ENCODE peak calls at places on chromosomes 13 and 19, in four cellular contexts. I is K562, Y is astrocyte of the spinal cord, B is GM23338. N is an unnamed sample.

GRCh38 chr13:20411638-20412342 is 113.9 kb downstream of the CRYL1 start:
- DNase-seq in I (no peak), Y (no peak), B (no peak), N (no peak)

GRCh38 chr19:47427241-47428176 is 8.2 kb upstream of the MEIS3 start:
- DNase-seq in I (peak; percentile 79), Y (peak; percentile 33), B (peak; percentile 92), N (peak; percentile 65)

GRCh38 chr19:6429419-6430221 is 3.9 kb downstream of the SLC25A41 start:
- DNase-seq in I (peak; percentile 46), Y (no peak), B (no peak), N (no peak)

GRCh38 chr13:29457299-29457698 is 138.2 kb downstream of the SLC7A1 start:
- DNase-seq in I (no peak), Y (peak; percentile 82), B (no peak), N (no peak)

GRCh38 chr19:29216021-29216420 is 3.1 kb upstream of the UQCRFS1 start:
- DNase-seq in I (no peak), Y (no peak), B (peak; percentile 24), N (no peak)

GRCh38 chr19:6417713-6418561 is 6.7 kb downstream of the KHSRP start:
- DNase-seq in I (no peak), Y (peak; percentile 13), B (peak; percentile 48), N (no peak)

GRCh38 chr19:35013820-35014754 is 14.0 kb downstream of the GRAMD1A start:
- DNase-seq in I (no peak), Y (no peak), B (no peak), N (no peak)

GRCh38 chr13:44075113-44075512 is 195.4 kb downstream of the LACC1 start:
- DNase-seq in I (no peak), Y (no peak), B (no peak), N (no peak)

GRCh38 chr19:29873024-29873800 is 61.4 kb downstream of the CCNE1 start:
- DNase-seq in I (peak; percentile 72), Y (no peak), B (peak; percentile 81), N (peak; percentile 51)

GRCh38 chr13:34842466-34842865 is 99.6 kb upstream of the NBEA start:
- DNase-seq in I (no peak), Y (no peak), B (no peak), N (no peak)

GRCh38 chr13:40993987-40994386 is 25.1 kb downstream of the ELF1 start:
- DNase-seq in I (no peak), Y (no peak), B (peak; percentile 86), N (peak; percentile 73)

GRCh38 chr19:46347572-46347883 is 641 bp downstream of the PPP5C start:
- DNase-seq in I (no peak), Y (no peak), B (no peak), N (no peak)

GRCh38 chr19:45442927-45443461 is 19.3 kb upstream of the ERCC1 start:
- DNase-seq in I (peak; percentile 85), Y (peak; percentile 41), B (peak; percentile 69), N (peak; percentile 58)

GRCh38 chr13:98664924-98665637 is 87.4 kb downstream of the SLC15A1 start:
- DNase-seq in I (no peak), Y (peak; percentile 63), B (no peak), N (no peak)

GRCh38 chr19:41335467-41335866 is 18.3 kb downstream of the TGFB1 start:
- DNase-seq in I (no peak), Y (no peak), B (no peak), N (no peak)

GRCh38 chr19:8866344-8866743 is 34.2 kb downstream of the MBD3L1 start:
- DNase-seq in I (no peak), Y (no peak), B (no peak), N (no peak)

GRCh38 chr19:16908759-16909158 is 20.0 kb downstream of the F2RL3 start:
- DNase-seq in I (no peak), Y (no peak), B (no peak), N (no peak)

GRCh38 chr13:79226938-79227337 is 179.1 kb downstream of the RBM26 start:
- DNase-seq in I (no peak), Y (no peak), B (peak; percentile 57), N (no peak)

GRCh38 chr19:38949580-38950367 is 19.0 kb downstream of the MRPS12 start:
- DNase-seq in I (no peak), Y (peak; percentile 82), B (peak; percentile 100), N (peak; percentile 85)
- H3K4me3 ChIP-seq in I (no peak overlapping the region), Y (peak overlapping the region; percentile 33), B (peak overlapping the region; percentile 78), N (peak overlapping the region; percentile 36)

GRCh38 chr13:59744747-59745394 is 418.9 kb downstream of the DIAPH3 start:
- DNase-seq in I (no peak), Y (peak; percentile 54), B (peak; percentile 28), N (no peak)

GRCh38 chr13:59746291-59746962 is 417.3 kb downstream of the DIAPH3 start:
- DNase-seq in I (no peak), Y (peak; percentile 47), B (no peak), N (no peak)

GRCh38 chr13:59743195-59743594 is 420.5 kb downstream of the DIAPH3 start:
- DNase-seq in I (peak; percentile 14), Y (no peak), B (peak; percentile 5), N (no peak)

GRCh38 chr13:59745395-59745788 is 418.3 kb downstream of the DIAPH3 start:
- DNase-seq in I (no peak), Y (peak; percentile 39), B (no peak), N (no peak)

DNA sequence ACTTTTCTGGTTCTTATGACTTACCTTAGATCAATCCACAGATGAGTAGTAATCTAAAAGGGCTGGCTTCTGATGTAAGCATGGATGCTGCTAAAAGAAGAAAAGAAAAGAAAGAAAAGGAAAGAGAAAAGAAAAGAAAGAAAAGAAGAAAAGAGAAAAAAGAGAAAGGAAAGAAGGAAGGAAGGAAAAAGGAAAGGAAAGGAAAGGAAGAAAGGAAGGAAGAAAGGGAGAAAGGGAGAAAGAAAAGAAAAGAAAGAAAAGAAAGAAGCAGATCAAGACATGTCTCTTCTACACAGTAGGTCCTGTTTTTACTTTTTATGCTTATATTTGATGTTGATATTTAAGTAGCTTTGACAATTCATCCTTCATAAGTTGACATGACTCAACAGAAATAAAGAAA is 421.3 kb downstream of the DIAPH3 start:
- DNase-seq in I (no peak), Y (no peak), B (no peak), N (no peak)
- TF ChIP-seq CTCF in I (no peak), Y (no peak), B (no peak), N (no peak)

DNA sequence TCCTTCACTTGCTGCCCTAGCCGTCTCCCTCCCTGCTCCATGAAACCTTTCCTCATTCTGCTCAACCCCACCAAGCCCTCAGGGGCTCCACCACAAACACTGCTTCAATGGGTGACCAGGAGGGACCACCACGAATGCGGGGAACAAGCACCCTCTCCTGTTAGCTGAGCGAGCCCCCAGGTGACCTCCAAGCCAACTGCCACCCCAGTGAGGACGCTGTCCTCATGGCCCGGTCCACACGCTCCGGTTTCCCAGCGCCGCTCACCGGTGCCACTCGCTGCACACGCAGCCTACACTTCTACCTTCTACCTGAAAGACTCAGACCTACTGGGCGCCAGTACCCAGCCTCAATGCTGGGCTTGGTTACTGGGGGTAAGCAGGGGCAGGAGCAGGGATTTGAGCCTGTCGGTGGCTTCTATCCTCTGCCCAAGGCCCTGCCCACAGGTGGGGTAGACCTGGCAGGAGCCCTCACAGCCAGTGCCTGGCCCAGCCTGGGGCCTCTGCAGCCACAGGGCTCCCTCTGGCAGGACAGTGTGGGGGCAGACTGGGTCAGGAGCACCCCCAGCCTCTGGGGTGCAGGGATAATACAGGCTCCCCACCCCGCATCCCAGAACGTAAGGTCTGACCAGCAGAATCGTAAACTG is 704 bp upstream of the TMEM86B start:
- DNase-seq in I (no peak), Y (no peak), B (no peak), N (no peak)
- H3K4me3 ChIP-seq in I (no peak overlapping the region), Y (no peak overlapping the region), B (no peak overlapping the region), N (no peak overlapping the region)

DNA sequence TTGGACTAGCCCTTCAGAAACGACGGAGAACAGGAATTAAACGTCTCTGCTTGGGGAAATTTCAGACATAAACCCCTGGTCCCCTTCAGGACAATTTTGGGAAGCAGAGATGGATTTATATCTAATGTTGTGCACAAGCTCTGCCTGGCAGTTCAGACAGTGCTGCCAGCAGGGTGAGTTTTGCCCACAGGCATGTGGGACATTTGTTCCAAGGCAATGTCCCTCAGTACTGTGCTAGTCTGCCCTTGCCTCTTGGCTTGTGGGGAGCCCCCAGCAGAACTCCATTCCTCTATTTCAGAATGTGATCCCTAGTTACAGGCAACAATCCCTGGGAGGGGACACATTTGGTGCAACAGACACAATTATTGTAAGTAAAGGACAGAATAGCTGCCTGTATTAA is 76.5 kb upstream of the GPR12 start:
- DNase-seq in I (no peak), Y (no peak), B (no peak), N (no peak)
- TF ChIP-seq CTCF in I (no peak), Y (no peak), B (no peak), N (no peak)

DNA sequence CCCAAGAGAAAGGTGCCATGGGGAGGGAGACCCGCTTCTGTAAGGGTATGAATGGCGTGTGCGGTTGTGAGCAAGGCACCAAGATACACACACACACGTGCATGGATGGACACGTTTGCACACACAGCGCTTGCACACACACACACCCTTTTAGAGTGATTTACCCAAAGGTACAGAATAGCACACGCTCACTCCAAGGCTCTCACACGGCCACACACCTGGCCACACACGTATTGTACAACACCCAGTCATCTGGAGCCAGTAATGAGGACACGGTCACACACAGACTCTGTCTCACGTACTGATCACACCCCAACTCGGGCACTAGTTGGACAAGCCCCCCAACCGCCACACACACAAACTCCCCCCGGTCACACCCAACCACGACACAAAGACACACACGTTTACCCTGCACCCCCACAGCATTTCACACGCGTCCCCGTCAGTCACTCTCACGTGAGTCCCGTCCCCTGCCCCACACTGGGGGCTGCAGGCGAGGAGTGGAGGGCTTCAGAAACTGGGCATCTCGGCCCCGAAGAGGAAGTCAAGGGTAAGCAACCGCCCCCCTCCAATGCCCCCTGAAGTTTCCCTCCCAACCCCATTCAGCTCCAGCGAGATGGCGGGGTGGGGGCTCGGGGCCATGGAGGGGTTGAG is 779 bp downstream of the OLFM2 start:
- DNase-seq in I (no peak), Y (no peak), B (peak; percentile 44), N (no peak)
- H3K4me3 ChIP-seq in I (no peak overlapping the region), Y (no peak overlapping the region), B (peak overlapping the region; percentile 93), N (no peak overlapping the region)

DNA sequence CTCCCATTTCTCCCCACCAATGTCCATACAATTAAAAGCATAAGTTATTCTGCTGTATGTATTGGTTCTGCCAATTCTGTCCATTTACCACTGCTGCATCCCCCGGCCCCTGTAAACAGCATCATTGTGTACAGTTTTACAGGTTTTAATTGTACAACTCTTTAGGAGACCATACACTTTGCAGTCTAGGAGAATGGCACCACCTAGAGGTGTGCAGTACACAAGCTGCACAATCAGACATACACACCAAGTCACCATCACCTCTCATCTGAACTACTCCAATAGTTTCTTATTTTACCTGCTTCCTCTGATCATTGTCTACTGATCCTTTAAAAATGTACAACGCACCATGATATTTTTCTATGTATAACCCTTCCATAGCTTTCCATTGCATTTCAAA is 855.9 kb upstream of the KLHL1 start:
- DNase-seq in I (no peak), Y (no peak), B (no peak), N (no peak)
- TF ChIP-seq CTCF in I (no peak), Y (peak; percentile 19), B (peak; percentile 69), N (no peak)

N was measured in colonic mucosa.